ENCODE peak calls at places on chromosomes 16 and 17, in five cellular contexts. D, A, C, W and S are unnamed samples.

GRCh38 chr17:61981323-61981722 is 53.5 kb upstream of the INTS2 start:
- DNase-seq in D (no peak), A (no peak), C (no peak), W (no peak), S (no peak)

GRCh38 chr17:64774888-64775600 is 112.9 kb upstream of the SMURF2 start:
- DNase-seq in D (no peak), A (no peak), C (no peak), W (no peak), S (no peak)

GRCh38 chr17:82076785-82077591 is 11.4 kb upstream of the DUS1L start:
- DNase-seq in D (no peak), A (no peak), C (no peak), W (no peak), S (no peak)

GRCh38 chr17:16529906-16530305 is 37.9 kb upstream of the LRRC75A start:
- DNase-seq in D (no peak), A (no peak), C (no peak), W (no peak), S (no peak)

GRCh38 chr17:76452102-76452645 is 778 bp downstream of the UBE2O start:
- DNase-seq in D (peak; percentile 32), A (peak; percentile 30), C (no peak), W (no peak), S (no peak)

GRCh38 chr17:44840936-44841335 is 6.7 kb upstream of the HIGD1B start:
- DNase-seq in D (no peak), A (no peak), C (no peak), W (no peak), S (no peak)

GRCh38 chr17:28717578-28718316 is at the start of gene RAB34:
- DNase-seq in D (peak; percentile 56), A (peak; percentile 47), C (peak; percentile 73), W (no peak), S (peak; percentile 88)

GRCh38 chr17:39462644-39463375 is 1.5 kb downstream of the CDK12 start:
- DNase-seq in D (peak; percentile 17), A (no peak), C (no peak), W (no peak), S (no peak)

GRCh38 chr17:45131616-45132301 is 556 bp downstream of the PLCD3 start:
- DNase-seq in D (peak; percentile 68), A (peak; percentile 48), C (no peak), W (no peak), S (peak; percentile 81)

GRCh38 chr16:57277586-57277985 is 6.9 kb downstream of the PLLP start:
- DNase-seq in D (no peak), A (no peak), C (peak; percentile 58), W (no peak), S (no peak)

GRCh38 chr16:12513791-12514175 is 289.9 kb downstream of the CPPED1 start:
- DNase-seq in D (no peak), A (no peak), C (no peak), W (no peak), S (no peak)

GRCh38 chr17:35743911-35744328 is 9.1 kb downstream of the GAS2L2 start:
- DNase-seq in D (no peak), A (no peak), C (no peak), W (no peak), S (no peak)

GRCh38 chr17:76404256-76404655 is 19.8 kb downstream of the SPHK1 start:
- DNase-seq in D (no peak), A (no peak), C (no peak), W (no peak), S (no peak)

DNA sequence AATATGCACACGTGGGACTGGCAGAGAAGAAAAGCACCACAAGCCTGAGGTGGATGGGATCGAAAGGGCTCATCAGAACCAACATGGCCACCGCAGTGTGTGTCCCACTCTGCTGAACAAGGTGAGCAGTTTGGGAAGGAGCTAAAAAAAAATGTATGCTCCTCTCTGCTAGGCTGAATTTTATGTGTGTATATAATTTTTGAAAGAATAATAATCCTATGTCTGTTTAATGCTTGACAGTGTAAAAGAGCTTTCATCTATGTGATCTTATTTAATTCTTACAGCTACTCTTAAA is 14.2 kb upstream of the EEF2K start:
- DNase-seq in D (peak; percentile 43), A (no peak), C (peak; percentile 35), W (no peak), S (peak; percentile 52)
- H3K27ac ChIP-seq in D (peak overlapping the region; percentile 92), A (peak overlapping the region; percentile 92), C (peak overlapping the region; percentile 82), W (peak overlapping the region; percentile 90), S (peak overlapping the region; percentile 81)

DNA sequence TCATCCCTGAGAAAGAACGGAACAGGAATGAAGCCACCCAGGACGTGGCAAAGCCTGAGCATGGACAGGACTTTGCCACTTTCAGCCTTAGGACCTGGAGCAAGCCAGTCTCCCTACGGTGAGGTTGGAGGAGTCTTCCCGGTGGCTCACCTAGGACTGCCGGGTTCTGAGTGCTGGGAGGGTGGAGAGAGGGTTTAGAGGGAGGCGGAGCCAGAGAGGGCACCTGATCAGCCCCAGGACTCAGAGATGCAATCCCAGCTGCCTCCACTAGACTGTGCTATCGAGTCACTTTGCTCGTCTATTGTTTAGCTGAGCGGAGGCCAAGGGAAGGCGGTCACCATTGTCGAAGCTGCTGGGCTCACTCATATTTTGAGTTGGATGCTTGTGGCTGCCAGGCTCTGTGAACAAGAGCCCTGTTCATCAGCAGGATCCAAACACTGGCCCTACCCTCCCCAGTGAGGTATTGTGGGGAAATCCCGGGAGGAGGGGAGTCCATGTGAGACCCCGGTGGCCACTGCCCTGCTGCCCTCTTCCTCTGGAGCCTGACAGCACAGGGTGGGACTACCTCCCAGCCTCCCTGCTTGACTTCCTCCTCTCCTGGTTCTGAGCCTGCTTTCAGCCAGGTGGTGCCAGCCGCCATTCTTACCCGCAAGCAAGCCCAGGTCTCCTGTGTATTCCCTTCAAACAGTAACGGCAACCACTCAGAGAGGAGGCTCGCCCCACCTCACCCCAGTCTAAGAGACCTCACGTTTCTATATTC is 7.0 kb downstream of the KRT14 start:
- DNase-seq in D (peak; percentile 93), A (peak; percentile 87), C (peak; percentile 98), W (peak; percentile 21), S (peak; percentile 67)
- TF ChIP-seq POLR2A in D (peak; percentile 39), A (no peak), C (no peak), W (no peak), S (no peak)

DNA sequence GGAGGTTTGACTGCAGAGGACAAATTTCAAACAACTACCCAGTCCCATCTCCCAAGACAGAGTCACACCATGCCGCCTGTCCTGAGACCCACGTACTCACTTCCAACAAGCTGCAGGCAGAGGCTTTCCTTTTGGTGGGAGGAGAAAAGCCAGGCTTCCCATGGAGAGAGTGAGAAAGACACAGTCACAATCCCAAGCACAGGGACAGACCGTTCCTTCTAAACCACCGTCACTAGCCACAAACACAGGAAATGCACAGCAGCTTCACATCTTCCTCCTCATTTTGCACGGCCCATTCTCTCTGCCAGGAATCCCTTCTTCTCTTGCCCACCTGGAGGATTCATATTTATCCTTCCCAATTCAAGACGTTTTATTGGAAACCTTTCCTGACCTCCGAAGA is 87.8 kb downstream of the XYLT1 start:
- DNase-seq in D (peak; percentile 30), A (no peak), C (no peak), W (no peak), S (no peak)
- TF ChIP-seq EP300 in D (peak; percentile 84), A (peak; percentile 82), C (no peak), W (no peak), S (no peak)

DNA sequence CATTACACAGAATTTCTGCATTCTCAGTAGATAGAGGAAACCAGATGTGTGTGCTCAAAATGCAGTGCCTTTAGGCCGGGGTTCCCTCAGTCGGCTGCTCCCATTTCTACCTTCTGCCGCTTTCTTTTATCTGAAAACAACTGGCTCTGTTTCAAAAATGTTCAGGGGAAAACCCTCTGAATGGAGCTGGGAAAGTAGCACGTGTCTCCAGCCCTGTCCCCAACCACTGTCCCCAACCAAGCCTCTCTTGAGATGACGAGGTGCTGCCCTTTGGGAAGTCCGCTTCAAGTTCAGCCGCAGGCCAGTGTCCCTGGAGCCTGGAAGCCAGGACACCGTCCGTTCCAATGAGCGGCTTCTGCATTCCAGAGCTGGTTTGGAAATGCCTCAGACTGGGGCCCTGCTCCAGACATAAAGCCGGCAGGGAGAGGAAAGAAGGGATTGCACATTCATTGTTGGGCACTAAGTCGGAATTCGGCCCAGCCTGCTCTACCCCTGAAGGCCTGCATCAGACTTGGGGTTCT is 111.2 kb downstream of the BANP start:
- DNase-seq in D (no peak), A (no peak), C (no peak), W (no peak), S (peak; percentile 36)
- H3K27ac ChIP-seq in D (no peak overlapping the region), A (no peak overlapping the region), C (no peak overlapping the region), W (no peak overlapping the region), S (peak overlapping the region; percentile 73)

GRCh38 chr16:58464916-58465731 is 34.8 kb upstream of the NDRG4 start:
- DNase-seq in D (no peak), A (no peak), C (peak; percentile 81), W (no peak), S (no peak)
- TF ChIP-seq POLR2A in D (no peak), A (no peak), C (no peak), W (no peak), S (no peak)

DNA sequence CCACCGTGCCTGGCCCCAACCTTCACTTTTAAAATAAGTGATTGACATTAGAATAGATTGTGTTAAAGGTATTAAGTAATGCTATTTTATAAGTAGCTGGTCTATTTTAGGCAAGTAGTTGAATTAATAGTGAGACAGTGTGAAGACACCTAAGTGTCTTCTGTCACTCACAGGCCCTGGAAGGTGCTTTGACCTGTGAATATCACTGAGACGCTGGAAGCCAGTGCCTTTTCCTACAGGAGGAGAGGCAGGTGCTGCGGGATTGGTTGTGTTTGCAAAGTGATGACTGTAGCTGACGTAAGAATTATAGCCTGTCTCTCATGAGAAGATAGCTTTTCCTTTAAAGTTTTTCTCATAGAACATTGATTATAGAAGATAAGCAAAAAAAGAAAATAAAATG is 45.0 kb downstream of the RAB11FIP3 start:
- DNase-seq in D (no peak), A (no peak), C (no peak), W (no peak), S (no peak)
- TF ChIP-seq EP300 in D (no peak), A (no peak), C (no peak), W (no peak), S (no peak)

DNA sequence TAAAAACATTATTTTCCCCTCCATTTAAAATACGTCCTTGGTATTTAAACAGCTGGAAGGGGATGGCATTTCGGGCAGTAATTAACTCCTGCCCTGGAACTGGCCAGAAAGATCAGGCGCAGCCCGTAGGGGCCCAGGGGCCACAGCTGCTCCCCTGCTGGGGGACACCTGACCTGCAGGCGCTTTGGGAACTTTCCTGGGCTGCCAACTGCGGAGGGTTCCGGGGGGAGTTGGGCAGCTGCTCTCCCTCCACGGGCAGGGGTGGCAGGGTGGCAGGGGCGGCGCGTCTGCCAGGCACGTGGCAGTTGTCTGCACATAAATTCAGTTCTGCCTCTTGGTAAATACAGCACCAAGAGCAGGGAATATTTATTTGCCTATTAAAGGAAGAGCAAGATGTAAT is 30.1 kb upstream of the CHMP6 start:
- DNase-seq in D (no peak), A (no peak), C (no peak), W (no peak), S (no peak)
- H3K27ac ChIP-seq in D (peak overlapping the region; percentile 81), A (no peak overlapping the region), C (no peak overlapping the region), W (no peak overlapping the region), S (no peak overlapping the region)

GRCh38 chr16:27315333-27316037 is 1.7 kb downstream of the IL4R start:
- DNase-seq in D (peak; percentile 60), A (peak; percentile 56), C (peak; percentile 58), W (no peak), S (no peak)

GRCh38 chr16:27312580-27313421 is 973 bp upstream of the IL4R start:
- DNase-seq in D (no peak), A (no peak), C (no peak), W (no peak), S (no peak)

GRCh38 chr16:27313422-27314160 is at the start of gene IL4R:
- DNase-seq in D (peak; percentile 81), A (peak; percentile 77), C (no peak), W (no peak), S (peak; percentile 72)

GRCh38 chr16:27314986-27315332 is 1.2 kb downstream of the IL4R start:
- DNase-seq in D (no peak), A (no peak), C (no peak), W (no peak), S (no peak)

GRCh38 chr16:27314161-27314723 is 468 bp downstream of the IL4R start:
- DNase-seq in D (peak; percentile 70), A (peak; percentile 57), C (peak; percentile 54), W (no peak), S (peak; percentile 53)
- TF ChIP-seq POLR2A in D (peak; percentile 61), A (no peak), C (no peak), W (peak; percentile 38), S (no peak)